ENCODE peak calls at places on chromosome X, in five cellular contexts. B, D, N, O and E are unnamed samples.

GRCh38 chrX:71103110-71103983 is 3.2 kb downstream of the CXorf65 start:
- DNase-seq in B (no peak), D (no peak), N (peak), O (peak), E (no peak)

GRCh38 chrX:47360423-47361179 is 9.8 kb upstream of the ZNF157 start:
- DNase-seq in B (no peak), D (no peak), N (no peak), O (no peak), E (no peak)

GRCh38 chrX:143437439-143437838 is 79.8 kb downstream of the SPANXN3 start:
- DNase-seq in B (no peak), D (no peak), N (no peak), O (no peak), E (peak)

GRCh38 chrX:40096395-40097091 is 1.2 kb downstream of the BCOR start:
- DNase-seq in B (no peak), D (no peak), N (no peak), O (no peak), E (no peak)

GRCh38 chrX:38117485-38117884 is 103.2 kb downstream of the SRPX start:
- DNase-seq in B (no peak), D (no peak), N (no peak), O (no peak), E (no peak)

GRCh38 chrX:103248553-103248952 is 6.4 kb downstream of the TCEAL8 start:
- DNase-seq in B (no peak), D (no peak), N (no peak), O (no peak), E (no peak)

GRCh38 chrX:31420711-31421151 is 348.9 kb upstream of the FTHL17 start:
- DNase-seq in B (no peak), D (no peak), N (no peak), O (no peak), E (no peak)

GRCh38 chrX:67693928-67694327 is 150.1 kb downstream of the AR start:
- DNase-seq in B (no peak), D (no peak), N (no peak), O (no peak), E (no peak)

GRCh38 chrX:38806054-38806389 is 4.8 kb downstream of the MID1IP1 start:
- DNase-seq in B (no peak), D (no peak), N (no peak), O (no peak), E (no peak)

GRCh38 chrX:130110379-130111219 is at the start of gene ELF4:
- DNase-seq in B (no peak), D (no peak), N (no peak), O (no peak), E (peak)

GRCh38 chrX:113929004-113929403 is 654.9 kb upstream of the HTR2C start:
- DNase-seq in B (no peak), D (peak), N (peak), O (peak), E (peak)

GRCh38 chrX:125131146-125131545 is 188.5 kb upstream of the TEX13C start:
- DNase-seq in B (no peak), D (peak), N (no peak), O (no peak), E (peak)

GRCh38 chrX:82732861-82733260 is 775.2 kb upstream of the POU3F4 start:
- DNase-seq in B (no peak), D (no peak), N (no peak), O (no peak), E (no peak)

GRCh38 chrX:119266364-119266995 is 30.4 kb downstream of the PGRMC1 start:
- DNase-seq in B (no peak), D (peak), N (no peak), O (no peak), E (peak)

GRCh38 chrX:79400618-79401017 is 33.5 kb upstream of the ITM2A start:
- DNase-seq in B (no peak), D (no peak), N (no peak), O (no peak), E (no peak)

GRCh38 chrX:136086521-136086920 is 60.8 kb upstream of the FHL1 start:
- DNase-seq in B (no peak), D (no peak), N (no peak), O (no peak), E (no peak)

GRCh38 chrX:70262952-70263567 is 3.1 kb upstream of the P2RY4 start:
- DNase-seq in B (no peak), D (peak), N (peak), O (peak), E (peak)

GRCh38 chrX:47574609-47575325 is 7.5 kb upstream of the TIMP1 start:
- DNase-seq in B (no peak), D (no peak), N (no peak), O (no peak), E (no peak)

GRCh38 chrX:106672527-106672926 is 54.0 kb upstream of the RNF128 start:
- DNase-seq in B (no peak), D (no peak), N (no peak), O (no peak), E (no peak)

GRCh38 chrX:110182362-110182761 is 135.5 kb downstream of the AMMECR1 start:
- DNase-seq in B (no peak), D (no peak), N (no peak), O (no peak), E (no peak)

GRCh38 chrX:15973299-15973698 is 118.7 kb upstream of the AP1S2 start:
- DNase-seq in B (peak), D (peak), N (no peak), O (peak), E (peak)

GRCh38 chrX:24243692-24244091 is 70.2 kb downstream of the SUPT20HL2 start:
- DNase-seq in B (no peak), D (no peak), N (no peak), O (no peak), E (no peak)

GRCh38 chrX:70133303-70134115 is at the start of gene IGBP1:
- DNase-seq in B (peak), D (peak), N (peak), O (peak), E (peak)

GRCh38 chrX:111914398-111915092 is 38.6 kb downstream of the TRPC5OS start:
- DNase-seq in B (no peak), D (no peak), N (peak), O (no peak), E (no peak)

GRCh38 chrX:41730101-41730500 is 6.1 kb downstream of the GPR82 start:
- DNase-seq in B (no peak), D (no peak), N (no peak), O (no peak), E (no peak)

GRCh38 chrX:42093756-42094155 is 170.4 kb upstream of the CASK start:
- DNase-seq in B (peak), D (no peak), N (no peak), O (no peak), E (no peak)

GRCh38 chrX:125205084-125205917 is 114.4 kb upstream of the TEX13C start:
- DNase-seq in B (no peak), D (no peak), N (no peak), O (no peak), E (peak)

GRCh38 chrX:10769696-10770619 is 149.6 kb upstream of the MID1 start:
- DNase-seq in B (no peak), D (no peak), N (no peak), O (no peak), E (no peak)

GRCh38 chrX:100615015-100615414 is 21.6 kb downstream of the TSPAN6 start:
- DNase-seq in B (peak), D (peak), N (peak), O (no peak), E (peak)

GRCh38 chrX:149570668-149571067 is 16.6 kb downstream of the MAGEA9B start:
- DNase-seq in B (no peak), D (no peak), N (no peak), O (no peak), E (peak)

GRCh38 chrX:47595701-47596655 is 13.7 kb downstream of the TIMP1 start:
- DNase-seq in B (no peak), D (no peak), N (no peak), O (no peak), E (no peak)

GRCh38 chrX:15988661-15989603 is 134.3 kb upstream of the AP1S2 start:
- DNase-seq in B (no peak), D (no peak), N (no peak), O (no peak), E (no peak)

GRCh38 chrX:126551725-126552312 is 795 bp downstream of the DCAF12L1 start:
- DNase-seq in B (no peak), D (no peak), N (no peak), O (no peak), E (no peak)

GRCh38 chrX:37652053-37652452 is 33.5 kb upstream of the XK start:
- DNase-seq in B (no peak), D (no peak), N (peak), O (no peak), E (no peak)

GRCh38 chrX:43564953-43565352 is 91.1 kb upstream of the MAOA start:
- DNase-seq in B (no peak), D (no peak), N (no peak), O (no peak), E (no peak)

GRCh38 chrX:109382332-109382731 is 99.6 kb downstream of the GUCY2F start:
- DNase-seq in B (no peak), D (no peak), N (no peak), O (no peak), E (no peak)

GRCh38 chrX:57906790-57907189 is 3.5 kb downstream of the ZXDA start:
- DNase-seq in B (no peak), D (no peak), N (no peak), O (no peak), E (no peak)

GRCh38 chrX:132836471-132836870 is 122.0 kb downstream of the HS6ST2 start:
- DNase-seq in B (no peak), D (no peak), N (no peak), O (no peak), E (no peak)

GRCh38 chrX:12489341-12489740 is 301.9 kb upstream of the PRPS2 start:
- DNase-seq in B (no peak), D (no peak), N (no peak), O (no peak), E (no peak)
- TF ChIP-seq SUZ12 in B (no peak), D (no peak), N (no peak), O (no peak), E (no peak)

GRCh38 chrX:138871739-138872138 is 160.2 kb upstream of the FGF13 start:
- DNase-seq in B (no peak), D (no peak), N (no peak), O (no peak), E (no peak)
- TF ChIP-seq SUZ12 in B (no peak), D (no peak), N (no peak), O (no peak), E (no peak)

DNA sequence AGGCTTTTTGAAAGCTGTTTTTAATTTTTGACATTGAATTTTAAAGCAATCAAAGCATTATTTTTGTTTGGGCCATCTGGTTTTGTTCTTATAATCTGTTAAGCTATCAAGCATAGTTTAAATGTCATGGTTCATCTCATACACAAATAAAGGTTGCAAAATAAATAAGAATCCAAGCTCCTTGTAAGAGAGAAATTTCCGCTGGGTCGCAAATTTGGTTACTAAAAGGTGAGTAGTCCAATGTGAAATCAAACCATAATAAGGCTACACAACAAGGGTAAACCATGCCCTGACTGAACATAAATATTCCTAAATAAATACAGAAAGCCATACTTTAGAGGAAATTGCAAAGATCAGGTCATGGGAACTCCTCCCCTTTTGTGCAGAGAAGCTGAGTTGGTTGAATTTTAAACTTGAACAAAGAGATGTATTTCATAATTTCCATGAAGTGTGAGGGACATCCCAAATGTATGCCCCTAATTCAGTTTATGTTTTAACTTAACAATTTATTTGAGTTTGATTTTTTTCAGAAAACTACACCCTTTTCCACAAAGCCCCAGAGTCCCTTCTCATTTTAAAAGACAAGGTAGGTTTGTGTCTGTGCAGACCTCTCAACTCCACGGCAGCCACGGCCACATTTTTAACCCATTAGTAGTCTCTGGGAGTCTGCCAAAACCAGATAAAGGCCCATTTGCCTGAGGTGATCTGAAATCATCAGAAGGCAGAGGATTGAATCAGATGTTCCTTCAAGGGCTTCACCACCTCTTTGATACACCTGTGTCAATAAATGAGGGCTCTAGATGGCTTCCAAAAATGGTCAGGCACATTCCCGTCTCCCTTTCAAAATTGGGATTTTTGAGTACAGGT is 85.2 kb downstream of the PLAC1 start:
- DNase-seq in B (no peak), D (no peak), N (no peak), O (no peak), E (no peak)
- TF ChIP-seq SUZ12 in B (no peak), D (no peak), N (no peak), O (no peak), E (no peak)

DNA sequence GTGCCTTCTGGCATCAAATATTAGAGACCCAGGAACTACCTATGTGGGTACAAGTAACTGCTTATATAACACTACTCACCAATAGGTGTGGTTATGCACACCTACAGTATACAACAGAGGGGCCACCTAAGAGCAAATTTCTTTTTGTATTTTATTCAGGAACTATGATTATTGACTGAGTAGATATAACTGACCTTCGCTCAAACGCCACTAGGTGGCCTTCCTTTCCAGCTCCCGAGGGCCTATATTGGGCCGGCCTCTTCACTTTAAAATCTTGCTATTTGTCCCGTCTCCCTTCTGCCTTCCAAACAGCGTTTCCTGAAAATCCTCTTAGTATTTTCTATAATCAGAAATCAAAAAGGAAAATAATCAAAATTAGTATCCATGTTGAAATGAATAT is 19.9 kb upstream of the PABPC5 start:
- DNase-seq in B (no peak), D (no peak), N (no peak), O (no peak), E (peak)
- TF ChIP-seq SUZ12 in B (no peak), D (no peak), N (no peak), O (no peak), E (no peak)

GRCh38 chrX:86295293-86295692 is 147.0 kb downstream of the DACH2 start:
- DNase-seq in B (no peak), D (no peak), N (no peak), O (no peak), E (no peak)
- TF ChIP-seq SUZ12 in B (no peak), D (no peak), N (no peak), O (no peak), E (no peak)

DNA sequence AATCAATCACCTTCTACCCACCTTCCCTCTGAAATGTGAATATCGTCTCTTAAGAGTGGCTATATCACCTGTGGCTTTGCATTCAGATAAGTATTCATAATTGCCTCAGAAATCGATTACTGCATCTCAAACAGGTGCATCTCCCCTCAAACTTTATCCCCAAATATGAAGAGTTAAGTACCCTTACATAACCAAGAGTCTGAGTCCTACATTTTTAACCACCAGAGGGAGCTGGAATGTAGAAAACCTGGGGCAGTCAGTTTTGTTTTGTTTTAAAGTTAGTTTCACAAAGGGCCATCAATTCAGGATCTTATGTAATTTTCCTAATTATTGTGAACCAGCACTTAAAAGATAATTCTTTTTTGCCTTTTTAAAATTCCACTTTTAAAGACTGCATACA is 5.7 kb downstream of the TCEANC start:
- DNase-seq in B (no peak), D (peak), N (no peak), O (no peak), E (peak)
- TF ChIP-seq SUZ12 in B (no peak), D (no peak), N (no peak), O (no peak), E (no peak)

GRCh38 chrX:120672389-120672788 is 42.5 kb upstream of the C1GALT1C1 start:
- DNase-seq in B (no peak), D (peak), N (no peak), O (no peak), E (no peak)
- TF ChIP-seq SUZ12 in B (no peak), D (no peak), N (no peak), O (no peak), E (no peak)

DNA sequence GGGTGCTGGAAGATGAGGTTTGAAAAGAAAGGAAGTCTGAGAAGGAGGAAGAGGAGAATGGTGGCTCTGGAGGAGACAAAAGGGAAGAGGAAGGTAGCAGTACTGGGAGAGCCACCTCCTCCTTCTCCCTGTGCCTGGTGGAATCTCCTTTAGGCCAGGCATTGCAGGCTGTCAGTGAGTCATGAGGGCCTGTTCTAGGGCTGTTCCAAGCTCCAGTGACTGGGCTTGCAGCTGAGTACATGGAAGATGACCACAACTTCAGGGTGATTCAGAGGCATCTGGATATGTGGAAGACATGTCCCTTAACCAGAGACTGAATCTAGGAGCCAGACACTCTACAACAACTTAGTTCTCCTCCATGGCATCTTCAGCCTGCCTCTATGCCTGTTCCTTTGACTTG is 107.8 kb downstream of the EFNB1 start:
- DNase-seq in B (no peak), D (no peak), N (no peak), O (no peak), E (no peak)
- TF ChIP-seq SUZ12 in B (no peak), D (no peak), N (no peak), O (no peak), E (no peak)

DNA sequence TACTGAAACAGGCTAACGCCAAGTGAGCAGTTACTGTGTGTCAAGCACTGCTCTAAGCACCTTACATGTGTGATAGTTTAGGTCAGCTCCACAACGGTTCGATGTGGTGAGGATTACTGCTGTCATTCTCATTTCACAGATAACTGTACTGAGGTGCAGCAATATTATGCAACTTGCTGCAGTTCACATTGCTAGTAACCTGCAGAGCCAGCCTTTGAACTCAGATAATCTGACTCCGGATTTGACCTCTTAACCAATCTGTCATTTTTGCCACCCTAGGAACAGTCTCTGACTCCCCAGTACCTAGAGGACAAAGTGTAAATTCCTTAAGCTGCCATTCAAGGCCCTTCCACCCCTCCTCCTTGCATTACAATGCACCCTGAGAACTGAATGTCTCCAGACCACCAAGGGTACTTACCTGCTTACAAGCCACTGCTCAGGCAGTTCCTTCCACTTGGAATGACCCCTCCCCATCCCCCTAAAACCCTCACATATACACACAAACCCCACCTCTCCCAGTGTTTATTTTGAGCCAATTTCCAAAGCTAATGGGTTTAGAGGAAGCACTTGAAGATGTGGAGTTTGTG is 24.9 kb downstream of the EFNB1 start:
- DNase-seq in B (no peak), D (peak), N (peak), O (no peak), E (no peak)
- TF ChIP-seq SUZ12 in B (no peak), D (no peak), N (no peak), O (no peak), E (no peak)

GRCh38 chrX:134949271-134949670 is 41.5 kb upstream of the SMIM10 start:
- DNase-seq in B (no peak), D (peak), N (no peak), O (no peak), E (no peak)

GRCh38 chrX:134948333-134949241 is 42.2 kb upstream of the SMIM10 start:
- DNase-seq in B (no peak), D (peak), N (no peak), O (no peak), E (no peak)
- TF ChIP-seq SUZ12 in B (no peak), D (no peak), N (no peak), O (no peak), E (no peak)